ENCODE peak calls at places on chromosomes 6 and 20, in six cellular contexts. I, P, M, X, E and B are unnamed samples.
A peak's percentile ranks its signal among the peaks of the same experiment; 100 is the strongest.

GRCh38 chr6:2623348-2623747 is 127.4 kb downstream of the MYLK4 start:
- DNase-seq in I (no peak), P (no peak), M (no peak), X (no peak), E (no peak), B (no peak)

GRCh38 chr6:26336355-26337198 is 28.4 kb upstream of the BTN3A2 start:
- DNase-seq in I (no peak), P (peak; percentile 73), M (no peak), X (peak; percentile 76), E (no peak), B (peak; percentile 50)

GRCh38 chr6:170087946-170088348 is 202.9 kb downstream of the DLL1 start:
- DNase-seq in I (peak; percentile 37), P (no peak), M (no peak), X (no peak), E (no peak), B (no peak)

GRCh38 chr6:52491203-52492069 is 71.3 kb downstream of the EFHC1 start:
- DNase-seq in I (no peak), P (peak; percentile 50), M (peak; percentile 44), X (peak; percentile 86), E (no peak), B (peak; percentile 68)

GRCh38 chr6:43778131-43778857 is 8.3 kb downstream of the VEGFA start:
- DNase-seq in I (no peak), P (no peak), M (no peak), X (no peak), E (no peak), B (no peak)

GRCh38 chr6:153956807-153957206 is 82.2 kb upstream of the OPRM1 start:
- DNase-seq in I (no peak), P (peak; percentile 21), M (no peak), X (peak; percentile 72), E (no peak), B (peak; percentile 9)

GRCh38 chr20:17663040-17663399 is 19.0 kb downstream of the RRBP1 start:
- DNase-seq in I (no peak), P (no peak), M (no peak), X (no peak), E (peak; percentile 13), B (no peak)

GRCh38 chr6:37731888-37732287 is 34.2 kb upstream of the MDGA1 start:
- DNase-seq in I (no peak), P (no peak), M (no peak), X (no peak), E (no peak), B (no peak)

GRCh38 chr20:22248052-22248667 is 336.2 kb downstream of the FOXA2 start:
- DNase-seq in I (no peak), P (peak; percentile 9), M (peak; percentile 2), X (peak; percentile 16), E (no peak), B (no peak)

GRCh38 chr6:111523484-111524166 is 40.6 kb upstream of the REV3L start:
- DNase-seq in I (no peak), P (no peak), M (no peak), X (no peak), E (no peak), B (no peak)

GRCh38 chr20:48795732-48796131 is 32.1 kb downstream of the PREX1 start:
- DNase-seq in I (no peak), P (no peak), M (no peak), X (no peak), E (no peak), B (no peak)

GRCh38 chr6:26329763-26330511 is 35.1 kb upstream of the BTN3A2 start:
- DNase-seq in I (no peak), P (peak; percentile 58), M (peak; percentile 52), X (peak; percentile 69), E (no peak), B (peak; percentile 53)

GRCh38 chr6:26207248-26207801 is 120.1 kb downstream of the HFE start:
- DNase-seq in I (no peak), P (no peak), M (no peak), X (no peak), E (no peak), B (no peak)

GRCh38 chr6:136148051-136148450 is 102.1 kb downstream of the MTFR2 start:
- DNase-seq in I (no peak), P (peak; percentile 20), M (no peak), X (peak; percentile 28), E (no peak), B (no peak)

GRCh38 chr20:32271620-32272019 is 5.8 kb upstream of the KIF3B start:
- DNase-seq in I (no peak), P (no peak), M (no peak), X (no peak), E (no peak), B (no peak)

GRCh38 chr6:157885211-157885788 is 62.3 kb downstream of the SNX9 start:
- DNase-seq in I (no peak), P (no peak), M (peak; percentile 32), X (no peak), E (no peak), B (no peak)

GRCh38 chr6:142675517-142675916 is 269.5 kb downstream of the HIVEP2 start:
- DNase-seq in I (no peak), P (no peak), M (no peak), X (no peak), E (no peak), B (no peak)

GRCh38 chr20:53208110-53208908 is 236.2 kb downstream of the TSHZ2 start:
- DNase-seq in I (no peak), P (no peak), M (no peak), X (no peak), E (no peak), B (no peak)

GRCh38 chr6:108501559-108501958 is 59.2 kb upstream of the FOXO3 start:
- DNase-seq in I (no peak), P (peak; percentile 30), M (peak; percentile 20), X (peak; percentile 33), E (no peak), B (peak; percentile 52)

GRCh38 chr6:33979750-33980149 is 166.1 kb downstream of the GRM4 start:
- DNase-seq in I (peak; percentile 46), P (no peak), M (no peak), X (no peak), E (no peak), B (no peak)

GRCh38 chr6:56819604-56820003 is 135.3 kb upstream of the BEND6 start:
- DNase-seq in I (no peak), P (no peak), M (no peak), X (no peak), E (no peak), B (no peak)

GRCh38 chr6:10520468-10520867 is 683 bp upstream of the GCNT2 start:
- DNase-seq in I (no peak), P (no peak), M (peak; percentile 81), X (no peak), E (no peak), B (peak; percentile 28)

GRCh38 chr20:44745560-44746366 is at the start of gene KCNK15:
- DNase-seq in I (no peak), P (no peak), M (no peak), X (no peak), E (peak; percentile 66), B (peak; percentile 18)

GRCh38 chr20:59688999-59689398 is 84.7 kb downstream of the PHACTR3 start:
- DNase-seq in I (no peak), P (no peak), M (no peak), X (no peak), E (no peak), B (no peak)

GRCh38 chr6:71460933-71461332 is 172.3 kb downstream of the OGFRL1 start:
- DNase-seq in I (no peak), P (no peak), M (no peak), X (peak; percentile 53), E (no peak), B (peak; percentile 54)

GRCh38 chr6:160362556-160362955 is 14.4 kb downstream of the SLC22A3 start:
- DNase-seq in I (no peak), P (no peak), M (no peak), X (no peak), E (no peak), B (no peak)

GRCh38 chr6:2245954-2246863 is 804 bp upstream of the GMDS start:
- DNase-seq in I (peak; percentile 84), P (peak; percentile 43), M (peak; percentile 76), X (peak; percentile 67), E (peak; percentile 44), B (peak; percentile 33)

GRCh38 chr6:31419842-31420241 is 16.4 kb downstream of the MICA start:
- DNase-seq in I (no peak), P (no peak), M (no peak), X (peak; percentile 44), E (no peak), B (no peak)
- H3K4me3 ChIP-seq in I (no peak overlapping the region), P (no peak overlapping the region), M (no peak overlapping the region), X (no peak overlapping the region), E (no peak overlapping the region), B (no peak overlapping the region)

DNA sequence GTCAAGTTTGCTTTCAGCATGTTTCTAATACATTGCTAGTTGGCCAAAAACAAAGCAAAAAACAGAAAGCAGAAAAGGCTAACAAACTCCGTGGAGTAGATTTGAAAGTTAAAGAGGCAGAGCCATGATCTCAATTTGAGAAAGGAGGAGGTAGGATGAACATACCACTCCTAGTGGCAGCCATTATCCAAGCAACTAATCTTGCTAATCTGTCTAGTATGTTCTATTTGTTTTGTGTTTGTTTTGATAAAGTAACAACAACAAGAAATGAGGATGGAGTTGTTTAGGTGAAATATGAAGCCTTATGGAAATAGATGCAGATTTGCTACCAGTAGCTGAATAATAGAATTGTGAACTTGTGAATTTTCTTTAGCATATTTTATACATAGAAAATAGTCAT is 295.5 kb upstream of the PRDM1 start:
- DNase-seq in I (no peak), P (no peak), M (no peak), X (no peak), E (no peak), B (no peak)
- TF ChIP-seq CTCF in I (no peak), P (no peak), M (no peak), X (peak; percentile 13), E (no peak), B (peak; percentile 11)

GRCh38 chr20:62141043-62141396 is 2.2 kb downstream of the PSMA7 start:
- DNase-seq in I (no peak), P (no peak), M (no peak), X (no peak), E (no peak), B (no peak)
- H3K4me3 ChIP-seq in I (peak overlapping the region; percentile 75), P (peak overlapping the region; percentile 76), M (no peak overlapping the region), X (peak overlapping the region; percentile 70), E (no peak overlapping the region), B (no peak overlapping the region)

DNA sequence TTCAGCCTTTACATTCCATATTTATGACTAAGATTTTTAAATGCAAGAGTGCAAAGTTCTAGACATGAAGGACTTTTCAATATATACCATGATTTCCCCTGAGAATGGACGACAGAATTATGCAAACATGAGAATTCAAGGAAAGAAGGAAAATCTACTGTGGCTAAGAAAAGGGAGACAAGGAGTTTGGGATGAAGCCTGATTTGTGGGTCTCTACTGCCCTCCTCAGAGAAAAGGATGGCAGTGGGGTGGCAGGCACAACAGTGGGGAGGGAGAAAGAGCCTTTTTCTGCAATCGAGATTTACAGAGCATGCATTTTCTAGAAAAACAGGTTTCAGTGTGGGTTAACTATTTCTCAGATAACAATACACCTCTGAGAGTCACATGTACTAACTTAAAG is 466.9 kb upstream of the NRSN1 start:
- DNase-seq in I (no peak), P (peak; percentile 28), M (no peak), X (peak; percentile 25), E (no peak), B (peak; percentile 21)
- TF ChIP-seq CTCF in I (peak; percentile 27), P (peak; percentile 44), M (peak; percentile 7), X (peak; percentile 57), E (no peak), B (no peak)

GRCh38 chr6:107491791-107492674 is 2.1 kb downstream of the SOBP start:
- DNase-seq in I (no peak), P (peak; percentile 76), M (no peak), X (peak; percentile 91), E (peak; percentile 21), B (peak; percentile 83)
- H3K4me3 ChIP-seq in I (peak overlapping the region; percentile 78), P (peak overlapping the region; percentile 80), M (no peak overlapping the region), X (peak overlapping the region; percentile 75), E (peak overlapping the region; percentile 63), B (peak overlapping the region; percentile 81)

GRCh38 chr20:39553120-39553519 is 591.0 kb downstream of the DHX35 start:
- DNase-seq in I (no peak), P (no peak), M (no peak), X (no peak), E (no peak), B (no peak)

GRCh38 chr20:39547546-39548410 is 585.6 kb downstream of the DHX35 start:
- DNase-seq in I (no peak), P (no peak), M (no peak), X (no peak), E (no peak), B (no peak)
- TF ChIP-seq CTCF in I (no peak), P (no peak), M (no peak), X (no peak), E (no peak), B (no peak)